ENCODE peak calls at places on chromosomes 1 and 21, in nine cellular contexts. P, Q, G, N, R, J, B, F and V are unnamed samples.

GRCh38 chr1:115242543-115242942 is 95.5 kb downstream of the NGF start:
- DNase-seq in J (no peak), R (no peak), B (no peak), F (no peak), G (no peak), P (no peak), N (no peak), Q (no peak), V (no peak)

GRCh38 chr1:20950689-20951088 is 163.6 kb upstream of the HP1BP3 start:
- DNase-seq in G (no peak), J (no peak), P (no peak), R (no peak), F (no peak), Q (no peak), B (no peak), N (no peak), V (no peak)

GRCh38 chr1:1567152-1567830 is 7.4 kb downstream of the SSU72 start:
- DNase-seq in Q (no peak), J (no peak), F (no peak), P (no peak), G (no peak), B (no peak), N (no peak), R (peak), V (no peak)

GRCh38 chr1:193181985-193182384 is 4.4 kb downstream of the B3GALT2 start:
- DNase-seq in R (no peak), G (no peak), N (no peak), B (peak), F (no peak), P (no peak), J (no peak), Q (no peak), V (peak)

GRCh38 chr1:228646717-228647522 is 88.4 kb upstream of the RHOU start:
- DNase-seq in G (peak), F (no peak), Q (no peak), P (no peak), J (peak), R (peak), B (peak), N (peak), V (peak)

GRCh38 chr1:115377411-115377810 is 39.4 kb upstream of the NGF start:
- DNase-seq in Q (no peak), J (no peak), F (no peak), R (no peak), P (peak), B (peak), G (no peak), N (no peak), V (peak)

GRCh38 chr1:199463521-199464127 is 563.9 kb upstream of the NR5A2 start:
- DNase-seq in G (no peak), J (no peak), Q (no peak), N (peak), P (peak), F (peak), R (no peak), B (peak), V (peak)

GRCh38 chr1:32208891-32209309 is at the start of gene DCDC2B:
- DNase-seq in B (peak), J (no peak), G (peak), Q (peak), P (no peak), N (no peak), R (peak), F (no peak), V (peak)

GRCh38 chr1:206823725-206824124 is 41.7 kb upstream of the IL20 start:
- DNase-seq in F (no peak), G (no peak), B (peak), P (no peak), R (peak), Q (no peak), J (no peak), N (no peak), V (no peak)

GRCh38 chr1:201713093-201713810 is 115.7 kb upstream of the IPO9 start:
- DNase-seq in F (no peak), Q (peak), J (no peak), N (no peak), R (peak), B (peak), G (peak), P (peak), V (peak)

GRCh38 chr1:193589597-193590040 is 403.2 kb upstream of the B3GALT2 start:
- DNase-seq in P (no peak), B (peak), Q (no peak), R (no peak), G (no peak), N (no peak), F (no peak), J (no peak), V (peak)

GRCh38 chr1:159443063-159443750 is 3.7 kb downstream of the OR10J1 start:
- DNase-seq in F (no peak), G (no peak), B (no peak), P (no peak), J (no peak), N (no peak), R (no peak), Q (no peak), V (no peak)

GRCh38 chr1:168709407-168709891 is 19.6 kb downstream of the DPT start:
- DNase-seq in P (peak), F (no peak), B (peak), Q (no peak), N (no peak), R (no peak), J (no peak), G (no peak), V (peak)

GRCh38 chr1:8015036-8015808 is 10.9 kb downstream of the ERRFI1 start:
- DNase-seq in R (no peak), N (peak), B (peak), Q (no peak), P (peak), J (no peak), F (peak), G (no peak), V (peak)

GRCh38 chr1:56396524-56397067 is 182.8 kb downstream of the PLPP3 start:
- DNase-seq in F (no peak), R (peak), G (peak), B (peak), Q (no peak), J (no peak), P (no peak), N (no peak), V (no peak)

GRCh38 chr21:34857874-34858273 is 189.1 kb downstream of the CLIC6 start:
- DNase-seq in Q (no peak), P (no peak), J (no peak), F (no peak), G (no peak), B (peak), R (no peak), N (no peak), V (no peak)

GRCh38 chr21:46158666-46159300 is 3.4 kb upstream of the FTCD start:
- DNase-seq in F (no peak), Q (no peak), R (no peak), P (no peak), G (peak), N (no peak), B (no peak), J (no peak), V (no peak)

GRCh38 chr1:190762325-190762724 is 284.7 kb upstream of the BRINP3 start:
- DNase-seq in R (no peak), B (no peak), F (no peak), P (no peak), Q (no peak), J (no peak), N (no peak), G (no peak), V (no peak)

GRCh38 chr1:51300270-51300669 is 30.1 kb downstream of the TTC39A start:
- DNase-seq in G (no peak), P (no peak), Q (no peak), R (no peak), J (no peak), B (no peak), N (no peak), F (no peak), V (no peak)

GRCh38 chr1:231023150-231023549 is 16.9 kb downstream of the FAM89A start:
- DNase-seq in P (no peak), Q (no peak), N (no peak), F (no peak), B (no peak), R (no peak), G (no peak), J (no peak), V (no peak)

GRCh38 chr21:44914176-44914874 is 6.4 kb downstream of the ITGB2 start:
- DNase-seq in B (no peak), F (peak), J (no peak), Q (no peak), N (no peak), R (peak), G (peak), P (no peak), V (no peak)

GRCh38 chr1:84254703-84255238 is 46.7 kb upstream of the SAMD13 start:
- DNase-seq in G (no peak), F (no peak), R (no peak), P (no peak), B (no peak), Q (no peak), N (no peak), J (no peak), V (no peak)

GRCh38 chr1:198113302-198113701 is 43.5 kb upstream of the NEK7 start:
- DNase-seq in R (no peak), B (peak), N (no peak), G (no peak), P (no peak), F (no peak), J (no peak), Q (no peak), V (no peak)

GRCh38 chr1:113937146-113937545 is 8.0 kb downstream of the HIPK1 start:
- DNase-seq in P (no peak), Q (no peak), F (no peak), J (no peak), B (no peak), G (no peak), R (no peak), N (no peak), V (no peak)